ENCODE peak calls at places on chromosomes 13 and 19, in ten cellular contexts. One of them, this sample, is unnamed.

GRCh38 chr19:56113071-56113632 is 7.9 kb downstream of the ZNF787 start:
- DNase-seq in small intestine: no peak
- DNase-seq in Daoy: no peak
- DNase-seq in HuH-7: no peak
- DNase-seq in brain microvascular endothelial cell: no peak
- DNase-seq in activated T-helper 1 cell treated with Interleukin-2 at 50 U/mL for 16 hours: no peak
- DNase-seq in anterior cingulate cortex: no peak
- DNase-seq in hypothalamus: no peak
- DNase-seq in EH: no peak
- DNase-seq in MM.1S: no peak
- DNase-seq in this sample: no peak

GRCh38 chr13:74035881-74036280 is 98.3 kb downstream of the KLF12 start:
- DNase-seq in small intestine: no peak
- DNase-seq in Daoy: no peak
- DNase-seq in HuH-7: no peak
- DNase-seq in brain microvascular endothelial cell: no peak
- DNase-seq in activated T-helper 1 cell treated with Interleukin-2 at 50 U/mL for 16 hours: no peak
- DNase-seq in anterior cingulate cortex: no peak
- DNase-seq in hypothalamus: no peak
- DNase-seq in EH: no peak
- DNase-seq in MM.1S: no peak
- DNase-seq in this sample: no peak

GRCh38 chr13:27504541-27504940 is 54.2 kb upstream of the MTIF3 start:
- DNase-seq in small intestine: no peak
- DNase-seq in Daoy: no peak
- DNase-seq in HuH-7: no peak
- DNase-seq in brain microvascular endothelial cell: no peak
- DNase-seq in activated T-helper 1 cell treated with Interleukin-2 at 50 U/mL for 16 hours: no peak
- DNase-seq in anterior cingulate cortex: no peak
- DNase-seq in hypothalamus: no peak
- DNase-seq in EH: no peak
- DNase-seq in MM.1S: no peak
- DNase-seq in this sample: no peak

GRCh38 chr13:95624020-95624419 is 20.5 kb downstream of the DZIP1 start:
- DNase-seq in small intestine: peak
- DNase-seq in Daoy: peak
- DNase-seq in HuH-7: no peak
- DNase-seq in brain microvascular endothelial cell: no peak
- DNase-seq in activated T-helper 1 cell treated with Interleukin-2 at 50 U/mL for 16 hours: no peak
- DNase-seq in anterior cingulate cortex: no peak
- DNase-seq in hypothalamus: no peak
- DNase-seq in EH: peak
- DNase-seq in MM.1S: peak
- DNase-seq in this sample: no peak

GRCh38 chr19:23203841-23204344 is 46.3 kb downstream of the ZNF724 start:
- DNase-seq in small intestine: no peak
- DNase-seq in Daoy: peak
- DNase-seq in HuH-7: no peak
- DNase-seq in brain microvascular endothelial cell: no peak
- DNase-seq in activated T-helper 1 cell treated with Interleukin-2 at 50 U/mL for 16 hours: no peak
- DNase-seq in anterior cingulate cortex: no peak
- DNase-seq in hypothalamus: no peak
- DNase-seq in EH: peak
- DNase-seq in MM.1S: no peak
- DNase-seq in this sample: no peak

GRCh38 chr19:19033426-19034203 is at the start of the genes ARMC6 and SUGP2:
- DNase-seq in small intestine: peak
- DNase-seq in Daoy: peak
- DNase-seq in HuH-7: peak
- DNase-seq in brain microvascular endothelial cell: peak
- DNase-seq in activated T-helper 1 cell treated with Interleukin-2 at 50 U/mL for 16 hours: peak
- DNase-seq in anterior cingulate cortex: peak
- DNase-seq in hypothalamus: peak
- DNase-seq in EH: peak
- DNase-seq in MM.1S: peak
- DNase-seq in this sample: peak

GRCh38 chr13:75226092-75226491 is 255.9 kb downstream of the TBC1D4 start:
- DNase-seq in small intestine: no peak
- DNase-seq in Daoy: peak
- DNase-seq in HuH-7: no peak
- DNase-seq in brain microvascular endothelial cell: no peak
- DNase-seq in activated T-helper 1 cell treated with Interleukin-2 at 50 U/mL for 16 hours: no peak
- DNase-seq in anterior cingulate cortex: no peak
- DNase-seq in hypothalamus: no peak
- DNase-seq in EH: peak
- DNase-seq in MM.1S: no peak
- DNase-seq in this sample: no peak

GRCh38 chr19:12880551-12881171 is 588 bp downstream of the DNASE2 start:
- DNase-seq in small intestine: no peak
- DNase-seq in Daoy: peak
- DNase-seq in HuH-7: no peak
- DNase-seq in brain microvascular endothelial cell: peak
- DNase-seq in activated T-helper 1 cell treated with Interleukin-2 at 50 U/mL for 16 hours: no peak
- DNase-seq in anterior cingulate cortex: no peak
- DNase-seq in hypothalamus: no peak
- DNase-seq in EH: peak
- DNase-seq in MM.1S: peak
- DNase-seq in this sample: no peak

GRCh38 chr13:34164585-34164984 is 346.6 kb downstream of the RFC3 start:
- DNase-seq in small intestine: no peak
- DNase-seq in Daoy: no peak
- DNase-seq in HuH-7: no peak
- DNase-seq in brain microvascular endothelial cell: no peak
- DNase-seq in activated T-helper 1 cell treated with Interleukin-2 at 50 U/mL for 16 hours: no peak
- DNase-seq in anterior cingulate cortex: no peak
- DNase-seq in hypothalamus: no peak
- DNase-seq in EH: no peak
- DNase-seq in MM.1S: no peak
- DNase-seq in this sample: no peak

GRCh38 chr13:109256866-109257760 is 529.3 kb downstream of the IRS2 start:
- DNase-seq in small intestine: no peak
- DNase-seq in Daoy: peak
- DNase-seq in HuH-7: no peak
- DNase-seq in brain microvascular endothelial cell: peak
- DNase-seq in activated T-helper 1 cell treated with Interleukin-2 at 50 U/mL for 16 hours: no peak
- DNase-seq in anterior cingulate cortex: no peak
- DNase-seq in hypothalamus: no peak
- DNase-seq in EH: peak
- DNase-seq in MM.1S: no peak
- DNase-seq in this sample: no peak

GRCh38 chr19:50167314-50167721 is 4.2 kb upstream of the IZUMO2 start:
- DNase-seq in small intestine: peak
- DNase-seq in Daoy: peak
- DNase-seq in HuH-7: no peak
- DNase-seq in brain microvascular endothelial cell: no peak
- DNase-seq in activated T-helper 1 cell treated with Interleukin-2 at 50 U/mL for 16 hours: no peak
- DNase-seq in anterior cingulate cortex: no peak
- DNase-seq in hypothalamus: no peak
- DNase-seq in EH: no peak
- DNase-seq in MM.1S: no peak
- DNase-seq in this sample: no peak

GRCh38 chr13:24911135-24911524 is 147.2 kb downstream of the RNF17 start:
- DNase-seq in small intestine: no peak
- DNase-seq in Daoy: peak
- DNase-seq in HuH-7: no peak
- DNase-seq in brain microvascular endothelial cell: peak
- DNase-seq in activated T-helper 1 cell treated with Interleukin-2 at 50 U/mL for 16 hours: no peak
- DNase-seq in anterior cingulate cortex: no peak
- DNase-seq in hypothalamus: no peak
- DNase-seq in EH: peak
- DNase-seq in MM.1S: no peak
- DNase-seq in this sample: no peak

GRCh38 chr13:85486663-85487062 is 312.6 kb downstream of the SLITRK6 start:
- DNase-seq in small intestine: no peak
- DNase-seq in Daoy: no peak
- DNase-seq in HuH-7: no peak
- DNase-seq in brain microvascular endothelial cell: no peak
- DNase-seq in activated T-helper 1 cell treated with Interleukin-2 at 50 U/mL for 16 hours: no peak
- DNase-seq in anterior cingulate cortex: no peak
- DNase-seq in hypothalamus: no peak
- DNase-seq in EH: no peak
- DNase-seq in MM.1S: no peak
- DNase-seq in this sample: no peak

GRCh38 chr19:3336680-3337523 is 29.5 kb upstream of the NFIC start:
- DNase-seq in small intestine: peak
- DNase-seq in Daoy: peak
- DNase-seq in HuH-7: no peak
- DNase-seq in brain microvascular endothelial cell: no peak
- DNase-seq in activated T-helper 1 cell treated with Interleukin-2 at 50 U/mL for 16 hours: no peak
- DNase-seq in anterior cingulate cortex: no peak
- DNase-seq in hypothalamus: peak
- DNase-seq in EH: peak
- DNase-seq in MM.1S: no peak
- DNase-seq in this sample: peak

GRCh38 chr19:12733369-12733896 is 1.1 kb downstream of the TRIR start:
- DNase-seq in small intestine: peak
- DNase-seq in Daoy: peak
- DNase-seq in HuH-7: peak
- DNase-seq in brain microvascular endothelial cell: no peak
- DNase-seq in activated T-helper 1 cell treated with Interleukin-2 at 50 U/mL for 16 hours: no peak
- DNase-seq in anterior cingulate cortex: no peak
- DNase-seq in hypothalamus: no peak
- DNase-seq in EH: peak
- DNase-seq in MM.1S: peak
- DNase-seq in this sample: peak

GRCh38 chr13:108760129-108760528 is 130.7 kb downstream of the MYO16 start:
- DNase-seq in small intestine: no peak
- DNase-seq in Daoy: no peak
- DNase-seq in HuH-7: no peak
- DNase-seq in brain microvascular endothelial cell: no peak
- DNase-seq in activated T-helper 1 cell treated with Interleukin-2 at 50 U/mL for 16 hours: no peak
- DNase-seq in anterior cingulate cortex: no peak
- DNase-seq in hypothalamus: no peak
- DNase-seq in EH: no peak
- DNase-seq in MM.1S: no peak
- DNase-seq in this sample: no peak

GRCh38 chr13:27661017-27661416 is 39.3 kb downstream of the POLR1D start:
- DNase-seq in small intestine: no peak
- DNase-seq in Daoy: no peak
- DNase-seq in HuH-7: no peak
- DNase-seq in brain microvascular endothelial cell: no peak
- DNase-seq in activated T-helper 1 cell treated with Interleukin-2 at 50 U/mL for 16 hours: no peak
- DNase-seq in anterior cingulate cortex: no peak
- DNase-seq in hypothalamus: no peak
- DNase-seq in EH: no peak
- DNase-seq in MM.1S: no peak
- DNase-seq in this sample: no peak

GRCh38 chr19:41699968-41700323 is 8.5 kb upstream of the CEACAM5 start:
- DNase-seq in small intestine: no peak
- DNase-seq in Daoy: no peak
- DNase-seq in HuH-7: no peak
- DNase-seq in brain microvascular endothelial cell: no peak
- DNase-seq in activated T-helper 1 cell treated with Interleukin-2 at 50 U/mL for 16 hours: no peak
- DNase-seq in anterior cingulate cortex: no peak
- DNase-seq in hypothalamus: no peak
- DNase-seq in EH: no peak
- DNase-seq in MM.1S: no peak
- DNase-seq in this sample: no peak

GRCh38 chr13:110005563-110005962 is 219.2 kb upstream of the IRS2 start:
- DNase-seq in small intestine: no peak
- DNase-seq in Daoy: no peak
- DNase-seq in HuH-7: no peak
- DNase-seq in brain microvascular endothelial cell: no peak
- DNase-seq in activated T-helper 1 cell treated with Interleukin-2 at 50 U/mL for 16 hours: no peak
- DNase-seq in anterior cingulate cortex: no peak
- DNase-seq in hypothalamus: no peak
- DNase-seq in EH: peak
- DNase-seq in MM.1S: no peak
- DNase-seq in this sample: no peak

GRCh38 chr19:46859637-46860124 is 1.1 kb upstream of the ARHGAP35 start:
- DNase-seq in small intestine: no peak
- DNase-seq in Daoy: no peak
- DNase-seq in HuH-7: no peak
- DNase-seq in brain microvascular endothelial cell: peak
- DNase-seq in activated T-helper 1 cell treated with Interleukin-2 at 50 U/mL for 16 hours: no peak
- DNase-seq in anterior cingulate cortex: no peak
- DNase-seq in hypothalamus: no peak
- DNase-seq in EH: peak
- DNase-seq in MM.1S: no peak
- DNase-seq in this sample: no peak

GRCh38 chr13:52835071-52835793 is 13.2 kb downstream of the PCDH8 start:
- DNase-seq in small intestine: no peak
- DNase-seq in Daoy: no peak
- DNase-seq in HuH-7: no peak
- DNase-seq in brain microvascular endothelial cell: no peak
- DNase-seq in activated T-helper 1 cell treated with Interleukin-2 at 50 U/mL for 16 hours: no peak
- DNase-seq in anterior cingulate cortex: no peak
- DNase-seq in hypothalamus: no peak
- DNase-seq in EH: no peak
- DNase-seq in MM.1S: no peak
- DNase-seq in this sample: no peak

GRCh38 chr19:29516821-29517395 is 8.9 kb upstream of the VSTM2B start:
- DNase-seq in small intestine: no peak
- DNase-seq in Daoy: no peak
- DNase-seq in HuH-7: no peak
- DNase-seq in brain microvascular endothelial cell: no peak
- DNase-seq in activated T-helper 1 cell treated with Interleukin-2 at 50 U/mL for 16 hours: no peak
- DNase-seq in anterior cingulate cortex: no peak
- DNase-seq in hypothalamus: no peak
- DNase-seq in EH: no peak
- DNase-seq in MM.1S: no peak
- DNase-seq in this sample: no peak

GRCh38 chr13:28613562-28613961 is 45.4 kb upstream of the POMP start:
- DNase-seq in small intestine: peak
- DNase-seq in Daoy: no peak
- DNase-seq in HuH-7: no peak
- DNase-seq in brain microvascular endothelial cell: no peak
- DNase-seq in activated T-helper 1 cell treated with Interleukin-2 at 50 U/mL for 16 hours: no peak
- DNase-seq in anterior cingulate cortex: no peak
- DNase-seq in hypothalamus: no peak
- DNase-seq in EH: no peak
- DNase-seq in MM.1S: no peak
- DNase-seq in this sample: no peak

GRCh38 chr13:53338760-53339159 is 310.1 kb downstream of the OLFM4 start:
- DNase-seq in small intestine: no peak
- DNase-seq in Daoy: no peak
- DNase-seq in HuH-7: no peak
- DNase-seq in brain microvascular endothelial cell: no peak
- DNase-seq in activated T-helper 1 cell treated with Interleukin-2 at 50 U/mL for 16 hours: no peak
- DNase-seq in anterior cingulate cortex: no peak
- DNase-seq in hypothalamus: no peak
- DNase-seq in EH: no peak
- DNase-seq in MM.1S: no peak
- DNase-seq in this sample: no peak

GRCh38 chr13:80783926-80784325 is 443.0 kb upstream of the SPRY2 start:
- DNase-seq in small intestine: no peak
- DNase-seq in Daoy: no peak
- DNase-seq in HuH-7: no peak
- DNase-seq in brain microvascular endothelial cell: no peak
- DNase-seq in activated T-helper 1 cell treated with Interleukin-2 at 50 U/mL for 16 hours: no peak
- DNase-seq in anterior cingulate cortex: no peak
- DNase-seq in hypothalamus: no peak
- DNase-seq in EH: no peak
- DNase-seq in MM.1S: no peak
- DNase-seq in this sample: no peak

GRCh38 chr13:20923272-20923671 is 20.7 kb upstream of the XPO4 start:
- DNase-seq in small intestine: no peak
- DNase-seq in Daoy: no peak
- DNase-seq in HuH-7: no peak
- DNase-seq in brain microvascular endothelial cell: no peak
- DNase-seq in activated T-helper 1 cell treated with Interleukin-2 at 50 U/mL for 16 hours: no peak
- DNase-seq in anterior cingulate cortex: no peak
- DNase-seq in hypothalamus: no peak
- DNase-seq in EH: no peak
- DNase-seq in MM.1S: no peak
- DNase-seq in this sample: no peak

GRCh38 chr19:40718774-40719391 is 2.0 kb downstream of the ITPKC start:
- DNase-seq in small intestine: peak
- DNase-seq in Daoy: peak
- DNase-seq in HuH-7: peak
- DNase-seq in brain microvascular endothelial cell: peak
- DNase-seq in activated T-helper 1 cell treated with Interleukin-2 at 50 U/mL for 16 hours: no peak
- DNase-seq in anterior cingulate cortex: no peak
- DNase-seq in hypothalamus: no peak
- DNase-seq in EH: peak
- DNase-seq in MM.1S: no peak
- DNase-seq in this sample: peak

GRCh38 chr19:50723069-50723468 is at the start of gene CLEC11A:
- DNase-seq in small intestine: no peak
- DNase-seq in Daoy: peak
- DNase-seq in HuH-7: no peak
- DNase-seq in brain microvascular endothelial cell: peak
- DNase-seq in activated T-helper 1 cell treated with Interleukin-2 at 50 U/mL for 16 hours: no peak
- DNase-seq in anterior cingulate cortex: no peak
- DNase-seq in hypothalamus: no peak
- DNase-seq in EH: peak
- DNase-seq in MM.1S: no peak
- DNase-seq in this sample: no peak